ENCODE peak calls at places on chromosomes 3 and 15, in ten cellular contexts. X, F, L, M, Q, I, O, V, T and R are unnamed samples.

GRCh38 chr3:129040039-129040336 is 20.6 kb upstream of the GP9 start:
- DNase-seq in T (no peak), I (no peak), M (no peak), V (no peak), O (no peak), X (no peak), L (no peak), F (no peak), Q (no peak), R (no peak)

GRCh38 chr15:36275656-36276055 is 303.8 kb upstream of the CDIN1 start:
- DNase-seq in V (no peak), I (no peak), X (no peak), Q (no peak), M (no peak), O (no peak), T (no peak), L (no peak), F (no peak), R (peak)

GRCh38 chr3:127682576-127682975 is 9.8 kb downstream of the ABTB1 start:
- DNase-seq in I (no peak), Q (no peak), V (peak), O (no peak), F (no peak), T (no peak), L (no peak), X (no peak), M (no peak), R (no peak)

GRCh38 chr15:70923311-70924080 is 30.9 kb downstream of the LRRC49 start:
- DNase-seq in X (no peak), Q (peak), F (no peak), I (no peak), V (no peak), M (peak), O (no peak), T (no peak), L (no peak), R (no peak)

GRCh38 chr15:48332642-48333034 is 1.4 kb downstream of the DUT start:
- DNase-seq in L (no peak), I (no peak), M (no peak), T (no peak), F (no peak), X (no peak), Q (no peak), V (no peak), O (no peak), R (no peak)

GRCh38 chr3:150300376-150300775 is 107.7 kb upstream of the TSC22D2 start:
- DNase-seq in X (no peak), M (peak), T (no peak), I (no peak), V (no peak), O (no peak), Q (no peak), F (no peak), L (no peak), R (peak)

GRCh38 chr15:68590721-68591389 is 12.1 kb downstream of the CORO2B start:
- DNase-seq in V (no peak), L (no peak), O (no peak), F (no peak), T (no peak), M (no peak), I (no peak), X (no peak), Q (no peak), R (no peak)

GRCh38 chr3:183475019-183475418 is 46.6 kb upstream of the MCF2L2 start:
- DNase-seq in X (no peak), I (no peak), M (no peak), Q (no peak), F (no peak), L (no peak), O (no peak), V (no peak), T (no peak), R (no peak)

GRCh38 chr3:127747751-127748521 is 74.4 kb downstream of the MGLL start:
- DNase-seq in V (no peak), L (no peak), F (no peak), Q (peak), I (no peak), M (peak), X (peak), O (peak), T (peak), R (peak)

GRCh38 chr3:173912126-173912525 is 514.6 kb downstream of the NLGN1 start:
- DNase-seq in F (no peak), L (no peak), O (no peak), I (no peak), M (no peak), X (no peak), T (no peak), Q (peak), V (no peak), R (no peak)

GRCh38 chr3:71584216-71585061 is 911 bp upstream of the FOXP1 start:
- DNase-seq in M (peak), T (peak), O (peak), F (no peak), V (peak), Q (peak), L (peak), I (peak), X (peak), R (no peak)

GRCh38 chr15:86876387-86876786 is 796.7 kb downstream of the AGBL1 start:
- DNase-seq in L (no peak), X (no peak), O (no peak), I (no peak), V (no peak), Q (no peak), M (no peak), T (no peak), F (no peak), R (no peak)

GRCh38 chr3:59412506-59412905 is 362.7 kb upstream of the CFAP20DC start:
- DNase-seq in O (no peak), I (no peak), V (no peak), Q (no peak), L (no peak), M (peak), X (no peak), F (no peak), T (no peak), R (no peak)

GRCh38 chr15:85860394-85861161 is 65.9 kb upstream of the KLHL25 start:
- DNase-seq in Q (no peak), I (no peak), V (no peak), X (no peak), F (no peak), O (no peak), T (no peak), M (no peak), L (no peak), R (no peak)

GRCh38 chr15:85859671-85860070 is 64.9 kb upstream of the KLHL25 start:
- DNase-seq in M (no peak), L (no peak), I (no peak), T (no peak), O (no peak), F (no peak), V (no peak), X (no peak), Q (no peak), R (no peak)

GRCh38 chr15:85854345-85855097 is 59.8 kb upstream of the KLHL25 start:
- DNase-seq in Q (peak), O (peak), I (peak), T (no peak), X (no peak), M (peak), V (no peak), F (no peak), L (peak), R (peak)

GRCh38 chr15:85852969-85853368 is 58.2 kb upstream of the KLHL25 start:
- DNase-seq in V (no peak), L (no peak), F (no peak), M (no peak), Q (no peak), T (no peak), O (no peak), X (no peak), I (no peak), R (no peak)

GRCh38 chr15:85858586-85859375 is 64.1 kb upstream of the KLHL25 start:
- DNase-seq in O (peak), F (peak), T (peak), L (peak), Q (peak), M (peak), V (peak), I (peak), X (peak), R (peak)
- TF ChIP-seq CTCF in O (peak), F (peak), T (peak), L (peak), Q (peak), M (peak), V (peak), I (peak), X (peak), R (peak)

GRCh38 chr15:57111002-57111401 is 192.6 kb downstream of the TCF12 start:
- DNase-seq in O (no peak), T (no peak), L (no peak), I (no peak), M (no peak), Q (no peak), V (no peak), X (no peak), F (no peak), R (no peak)
- TF ChIP-seq CTCF in O (no peak), T (peak), L (peak), I (peak), M (peak), Q (peak), V (no peak), X (no peak), F (no peak), R (no peak)

GRCh38 chr3:107986505-107986904 is 104.3 kb downstream of the CD47 start:
- DNase-seq in L (no peak), O (no peak), I (no peak), Q (peak), F (no peak), M (peak), T (no peak), X (no peak), V (no peak), R (no peak)

GRCh38 chr3:107981471-107982111 is 109.2 kb downstream of the CD47 start:
- DNase-seq in V (no peak), M (peak), T (peak), I (peak), L (peak), X (no peak), O (peak), F (no peak), Q (peak), R (no peak)

GRCh38 chr3:107985496-107985895 is 105.3 kb downstream of the CD47 start:
- DNase-seq in X (no peak), I (no peak), L (no peak), O (no peak), F (peak), M (no peak), T (no peak), V (no peak), Q (no peak), R (no peak)

GRCh38 chr3:107982165-107982564 is 108.7 kb downstream of the CD47 start:
- DNase-seq in F (no peak), I (no peak), Q (no peak), T (no peak), X (no peak), L (no peak), V (no peak), M (no peak), O (no peak), R (no peak)

GRCh38 chr3:107983247-107983646 is 107.6 kb downstream of the CD47 start:
- DNase-seq in L (no peak), Q (no peak), X (no peak), T (no peak), V (no peak), M (no peak), F (no peak), O (no peak), I (no peak), R (no peak)
- TF ChIP-seq CTCF in L (no peak), Q (no peak), X (no peak), T (no peak), V (no peak), M (no peak), F (no peak), O (no peak), I (no peak), R (no peak)

DNA sequence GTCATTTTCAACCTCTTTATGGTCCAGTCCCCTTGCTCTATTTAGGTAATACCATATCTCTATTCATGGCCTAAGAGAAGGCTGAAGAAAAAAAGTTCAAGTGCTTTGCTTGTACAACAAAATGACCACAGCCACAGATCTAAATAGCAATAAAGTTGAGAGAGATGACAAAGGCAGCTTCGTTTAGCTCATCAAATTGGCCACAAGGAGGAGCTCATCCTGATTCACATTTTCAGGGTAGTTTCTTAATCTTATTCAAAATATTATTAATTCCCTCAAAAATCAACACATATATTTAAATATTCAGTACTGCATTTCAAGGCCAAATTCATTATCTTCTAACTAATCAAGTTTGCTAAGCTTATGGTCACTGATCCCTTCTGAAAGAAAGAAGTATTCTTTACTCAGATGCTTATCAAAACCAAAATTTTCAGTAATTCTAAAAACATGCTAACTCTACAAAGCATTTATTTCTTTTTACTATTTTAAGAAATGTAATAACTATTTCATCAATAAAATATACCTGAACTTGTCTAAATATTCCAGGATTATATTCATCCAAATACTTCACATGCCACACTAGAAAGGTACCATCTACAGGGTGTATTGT is 85.5 kb downstream of the DMXL2 start:
- DNase-seq in F (no peak), I (peak), T (no peak), V (no peak), M (peak), Q (peak), L (peak), O (peak), X (no peak), R (peak)
- TF ChIP-seq CTCF in F (peak), I (peak), T (no peak), V (no peak), M (peak), Q (peak), L (peak), O (no peak), X (no peak), R (peak)

DNA sequence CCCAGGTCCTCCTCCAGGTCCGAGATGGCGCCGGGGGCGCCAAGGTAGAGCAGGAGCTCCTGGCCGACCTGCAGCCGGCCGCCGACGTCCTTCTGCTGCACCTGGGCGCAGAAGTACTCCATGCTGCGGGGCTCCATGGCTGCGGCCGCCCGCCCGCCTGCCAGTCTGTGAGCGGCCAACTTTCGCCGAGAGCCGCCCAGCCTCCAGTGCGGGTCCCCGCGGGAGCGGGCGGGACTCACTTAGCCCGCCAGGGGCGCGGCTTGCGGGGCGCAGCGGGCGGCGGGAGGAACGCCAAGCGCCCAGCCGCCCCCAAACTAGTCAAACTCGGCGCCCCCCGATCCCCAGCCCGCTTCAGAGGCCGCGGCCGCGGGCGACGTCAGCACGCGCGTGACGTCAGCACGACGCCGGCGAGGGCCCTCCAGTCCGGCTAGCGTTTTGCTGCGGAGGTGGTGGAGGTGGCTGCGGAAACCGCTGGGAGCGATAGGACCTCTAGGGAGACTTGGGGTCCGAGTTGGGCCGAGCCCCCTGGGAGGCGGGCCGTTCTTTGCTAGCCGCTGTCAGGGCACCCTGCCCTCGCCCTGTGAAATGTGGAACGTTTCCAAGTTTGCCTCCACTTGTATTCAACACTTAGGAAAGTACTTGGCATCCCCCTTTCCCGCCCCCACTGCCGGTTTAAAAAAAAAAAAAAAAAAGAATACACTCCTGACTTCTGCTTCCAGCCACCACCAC is at the start of gene CLASP2:
- DNase-seq in O (peak), Q (peak), I (peak), T (peak), L (peak), V (peak), M (peak), X (peak), F (peak), R (peak)
- TF ChIP-seq CTCF in O (no peak), Q (no peak), I (no peak), T (peak), L (no peak), V (no peak), M (no peak), X (no peak), F (no peak), R (no peak)

GRCh38 chr3:169769287-169770181 is at the start of gene ACTRT3:
- DNase-seq in V (peak), F (peak), M (peak), Q (peak), I (peak), O (peak), X (peak), L (peak), T (peak), R (peak)
- TF ChIP-seq CTCF in V (peak), F (peak), M (no peak), Q (no peak), I (no peak), O (no peak), X (no peak), L (no peak), T (no peak), R (no peak)

GRCh38 chr15:58148633-58149032 is 10.5 kb downstream of the AQP9 start:
- DNase-seq in M (no peak), F (no peak), Q (no peak), T (no peak), X (no peak), O (no peak), V (no peak), L (no peak), I (no peak), R (no peak)

GRCh38 chr15:58148120-58148519 is 9.9 kb downstream of the AQP9 start:
- DNase-seq in T (no peak), L (no peak), O (no peak), X (no peak), V (no peak), I (no peak), M (no peak), F (no peak), Q (no peak), R (no peak)

GRCh38 chr15:58142827-58143226 is 4.6 kb downstream of the AQP9 start:
- DNase-seq in T (no peak), F (no peak), I (no peak), M (no peak), L (no peak), V (no peak), Q (no peak), O (no peak), X (no peak), R (no peak)

GRCh38 chr15:58147151-58147550 is 9.0 kb downstream of the AQP9 start:
- DNase-seq in Q (no peak), I (no peak), T (no peak), V (no peak), L (no peak), O (no peak), F (peak), X (no peak), M (peak), R (no peak)

GRCh38 chr15:58146734-58147133 is 8.6 kb downstream of the AQP9 start:
- DNase-seq in O (no peak), F (no peak), T (no peak), Q (peak), L (no peak), I (no peak), M (peak), V (no peak), X (no peak), R (no peak)
- TF ChIP-seq CTCF in O (no peak), F (no peak), T (no peak), Q (no peak), L (no peak), I (no peak), M (no peak), V (no peak), X (no peak), R (no peak)

DNA sequence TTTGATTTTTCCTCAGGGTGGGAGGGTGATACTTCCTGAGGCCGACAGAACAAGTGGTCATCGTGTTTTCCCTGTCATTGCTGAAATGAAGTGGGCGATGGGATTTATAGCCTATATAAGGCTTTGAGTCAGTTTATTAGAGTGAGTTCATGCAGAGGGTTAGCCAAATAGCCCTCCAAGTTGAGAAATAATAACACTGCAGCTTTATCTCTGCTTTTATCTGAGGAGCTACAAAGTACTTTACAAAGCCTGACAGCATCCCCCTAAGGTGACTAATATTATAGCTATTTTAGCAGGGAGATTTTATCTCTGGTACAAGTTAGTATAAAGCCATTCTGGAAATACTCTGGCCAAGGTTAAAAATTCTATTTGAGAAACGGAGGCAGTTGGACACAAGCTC is 389.6 kb downstream of the MFSD1 start:
- DNase-seq in O (no peak), V (no peak), F (no peak), L (no peak), I (no peak), M (peak), T (no peak), Q (peak), X (no peak), R (peak)
- TF ChIP-seq CTCF in O (no peak), V (no peak), F (no peak), L (no peak), I (no peak), M (no peak), T (no peak), Q (no peak), X (no peak), R (no peak)

GRCh38 chr15:61917457-61917856 is 142.8 kb downstream of the VPS13C start:
- DNase-seq in X (no peak), O (no peak), V (no peak), Q (no peak), T (no peak), M (no peak), I (no peak), F (no peak), L (no peak), R (no peak)

GRCh38 chr15:61921093-61921492 is 139.2 kb downstream of the VPS13C start:
- DNase-seq in L (no peak), V (no peak), X (no peak), M (peak), O (no peak), T (no peak), Q (peak), I (no peak), F (no peak), R (no peak)

GRCh38 chr15:61915640-61916039 is 144.6 kb downstream of the VPS13C start:
- DNase-seq in M (no peak), T (peak), L (no peak), O (no peak), X (no peak), V (no peak), I (no peak), Q (no peak), F (no peak), R (no peak)

GRCh38 chr15:61910839-61911369 is 149.3 kb downstream of the VPS13C start:
- DNase-seq in Q (no peak), O (no peak), M (no peak), X (no peak), V (no peak), I (no peak), L (no peak), T (no peak), F (no peak), R (no peak)

GRCh38 chr15:61916104-61916503 is 144.1 kb downstream of the VPS13C start:
- DNase-seq in F (no peak), Q (peak), T (no peak), M (peak), V (no peak), O (no peak), I (no peak), X (no peak), L (peak), R (no peak)
- TF ChIP-seq CTCF in F (no peak), Q (no peak), T (no peak), M (no peak), V (no peak), O (no peak), I (no peak), X (no peak), L (no peak), R (no peak)

GRCh38 chr3:149214702-149215101 is 6.9 kb downstream of the CP start:
- DNase-seq in X (no peak), I (no peak), Q (no peak), L (no peak), T (no peak), M (no peak), O (no peak), V (no peak), F (no peak), R (no peak)
- TF ChIP-seq CTCF in X (no peak), I (no peak), Q (no peak), L (no peak), T (no peak), M (no peak), O (no peak), V (no peak), F (no peak), R (no peak)